ENCODE peak calls at places on chromosomes 12 and 14, in five cellular contexts. H is H1, V is HepG2, E is K562, J is GM12878. N is an unnamed sample.

GRCh38 chr12:109717390-109718357 is 4.0 kb downstream of the FAM222A start:
- DNase-seq in H (no peak), V (peak), E (no peak), J (no peak), N (no peak)

GRCh38 chr12:120276734-120277133 is 11.2 kb upstream of the PXN start:
- DNase-seq in H (no peak), V (peak), E (no peak), J (no peak), N (no peak)

GRCh38 chr12:39329015-39329414 is 113.9 kb downstream of the KIF21A start:
- DNase-seq in H (no peak), V (no peak), E (no peak), J (no peak), N (no peak)

GRCh38 chr12:109988903-109989302 is 7.3 kb downstream of the GIT2 start:
- DNase-seq in H (no peak), V (no peak), E (no peak), J (no peak), N (no peak)

GRCh38 chr12:90407841-90408240 is 547.1 kb downstream of the CCER1 start:
- DNase-seq in H (no peak), V (no peak), E (no peak), J (no peak), N (peak)

GRCh38 chr12:122308811-122309210 is 42.5 kb upstream of the VPS33A start:
- DNase-seq in H (no peak), V (no peak), E (no peak), J (no peak), N (no peak)

GRCh38 chr14:55028476-55028875 is 1.4 kb downstream of the SOCS4 start:
- DNase-seq in H (no peak), V (no peak), E (no peak), J (no peak), N (no peak)

GRCh38 chr12:106000376-106001104 is 138.2 kb downstream of the NUAK1 start:
- DNase-seq in H (no peak), V (no peak), E (no peak), J (no peak), N (no peak)

GRCh38 chr14:93938766-93939303 is 11.7 kb downstream of the FAM181A start:
- DNase-seq in H (no peak), V (no peak), E (no peak), J (no peak), N (no peak)

GRCh38 chr12:18431776-18432175 is 170.5 kb downstream of the PIK3C2G start:
- DNase-seq in H (no peak), V (no peak), E (no peak), J (no peak), N (no peak)

GRCh38 chr14:26707234-26707633 is 109.4 kb upstream of the NOVA1 start:
- DNase-seq in H (no peak), V (no peak), E (no peak), J (no peak), N (no peak)

GRCh38 chr12:54301428-54302045 is 722 bp upstream of the NFE2 start:
- DNase-seq in H (no peak), V (peak), E (peak), J (no peak), N (no peak)

GRCh38 chr14:64198021-64198420 is 96.2 kb downstream of the ESR2 start:
- DNase-seq in H (no peak), V (no peak), E (no peak), J (no peak), N (no peak)

GRCh38 chr12:110811972-110812371 is 34.8 kb upstream of the CCDC63 start:
- DNase-seq in H (no peak), V (no peak), E (no peak), J (no peak), N (no peak)

GRCh38 chr12:121579190-121579791 is 1.5 kb downstream of the KDM2B start:
- DNase-seq in H (no peak), V (no peak), E (peak), J (no peak), N (no peak)

GRCh38 chr12:40693503-40693863 is 1.2 kb downstream of the CNTN1 start:
- DNase-seq in H (no peak), V (no peak), E (no peak), J (no peak), N (peak)

GRCh38 chr12:51591020-51591901 is at the start of gene SCN8A:
- DNase-seq in H (no peak), V (no peak), E (peak), J (no peak), N (peak)

GRCh38 chr14:52111583-52111982 is 42.7 kb upstream of the NID2 start:
- DNase-seq in H (no peak), V (no peak), E (no peak), J (no peak), N (peak)

GRCh38 chr14:69910871-69911270 is 31.7 kb downstream of the SMOC1 start:
- DNase-seq in H (no peak), V (no peak), E (no peak), J (no peak), N (no peak)

GRCh38 chr12:42728770-42729531 is 139.4 kb upstream of the PRICKLE1 start:
- DNase-seq in H (no peak), V (no peak), E (no peak), J (no peak), N (no peak)

GRCh38 chr12:26727482-26728204 is 105.4 kb downstream of the ITPR2 start:
- DNase-seq in H (no peak), V (no peak), E (no peak), J (no peak), N (no peak)

GRCh38 chr14:38079268-38079667 is 128.4 kb upstream of the SSTR1 start:
- DNase-seq in H (no peak), V (no peak), E (no peak), J (peak), N (no peak)

GRCh38 chr12:45268672-45269406 is 52.9 kb downstream of the ANO6 start:
- DNase-seq in H (no peak), V (peak), E (peak), J (no peak), N (peak)

GRCh38 chr12:28415755-28416154 is 225.5 kb downstream of the CCDC91 start:
- DNase-seq in H (no peak), V (no peak), E (peak), J (no peak), N (no peak)
- TF ChIP-seq SRF in H (no peak), V (no peak), E (no peak), J (no peak), N (no peak)

GRCh38 chr14:100874411-100875091 is 29.0 kb downstream of the RTL1 start:
- DNase-seq in H (no peak), V (no peak), E (no peak), J (no peak), N (no peak)
- TF ChIP-seq JUND in H (no peak), V (no peak), E (no peak), J (no peak), N (no peak)

GRCh38 chr12:47097276-47097896 is 17.6 kb upstream of the AMIGO2 start:
- DNase-seq in H (no peak), V (no peak), E (no peak), J (no peak), N (no peak)
- TF ChIP-seq SRF in H (no peak), V (no peak), E (no peak), J (no peak), N (no peak)

DNA sequence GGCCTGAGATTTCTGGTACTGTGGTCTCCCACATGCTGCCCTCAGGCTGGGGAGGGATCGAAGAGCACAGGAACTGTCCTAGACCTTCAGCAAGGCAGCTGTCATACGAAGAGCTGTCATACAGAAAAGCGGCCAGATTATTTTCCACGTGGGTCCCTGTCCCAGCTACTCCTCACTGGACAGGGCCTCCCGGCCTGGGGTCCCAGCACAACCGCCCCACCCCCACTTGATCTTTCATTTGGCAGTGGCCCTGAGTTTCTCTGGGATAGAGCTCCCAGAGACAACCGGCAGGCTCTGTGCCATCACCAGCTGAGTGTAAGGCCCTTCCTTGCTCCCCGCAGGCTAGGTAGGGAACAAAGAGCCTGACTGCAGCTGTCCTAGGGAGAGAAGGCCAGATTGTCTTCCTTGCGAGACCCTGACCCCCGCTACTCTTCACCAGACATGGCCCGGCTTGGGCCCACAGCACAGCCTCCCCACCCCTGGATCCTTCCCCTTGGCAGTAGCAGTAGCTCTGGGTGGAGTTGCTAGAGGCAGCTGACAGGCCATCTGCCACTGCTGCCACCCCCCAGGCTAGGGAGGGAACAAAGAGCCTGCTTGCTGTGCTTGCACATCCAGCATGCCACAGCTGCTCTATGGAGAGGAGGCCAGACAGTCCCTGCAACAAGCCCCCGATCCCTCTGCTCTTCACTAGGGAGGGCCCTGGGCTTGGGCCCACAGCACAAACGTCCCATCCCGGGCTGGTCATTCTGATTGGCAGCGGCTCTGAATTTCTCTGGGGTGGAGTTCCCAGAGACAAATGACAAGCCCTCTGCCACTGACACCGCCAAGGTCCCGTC is 3.1 kb upstream of the OR4N2 start:
- DNase-seq in H (no peak), V (no peak), E (no peak), J (no peak), N (no peak)
- TF ChIP-seq JUND in H (no peak), V (no peak), E (no peak), J (no peak), N (no peak)

GRCh38 chr12:24596768-24597388 is 352.0 kb downstream of the BCAT1 start:
- DNase-seq in H (no peak), V (peak), E (peak), J (no peak), N (no peak)

GRCh38 chr12:24591079-24591626 is 357.7 kb downstream of the BCAT1 start:
- DNase-seq in H (no peak), V (no peak), E (no peak), J (no peak), N (no peak)

GRCh38 chr12:24586293-24586692 is 362.6 kb downstream of the BCAT1 start:
- DNase-seq in H (no peak), V (no peak), E (peak), J (no peak), N (no peak)

GRCh38 chr12:24595652-24596235 is 353.2 kb downstream of the BCAT1 start:
- DNase-seq in H (no peak), V (peak), E (peak), J (no peak), N (no peak)

GRCh38 chr12:24592048-24592447 is 356.9 kb downstream of the BCAT1 start:
- DNase-seq in H (no peak), V (no peak), E (no peak), J (no peak), N (no peak)
- TF ChIP-seq SRF in H (no peak), V (no peak), E (no peak), J (no peak), N (no peak)

GRCh38 chr12:107493646-107494045 is 192.0 kb upstream of the PWP1 start:
- DNase-seq in H (no peak), V (no peak), E (no peak), J (no peak), N (no peak)
- TF ChIP-seq JUND in H (no peak), V (no peak), E (no peak), J (no peak), N (no peak)

GRCh38 chr12:117000316-117000715 is 89.6 kb downstream of the FBXW8 start:
- DNase-seq in H (no peak), V (no peak), E (no peak), J (no peak), N (no peak)
- TF ChIP-seq SRF in H (no peak), V (no peak), E (no peak), J (no peak), N (no peak)

DNA sequence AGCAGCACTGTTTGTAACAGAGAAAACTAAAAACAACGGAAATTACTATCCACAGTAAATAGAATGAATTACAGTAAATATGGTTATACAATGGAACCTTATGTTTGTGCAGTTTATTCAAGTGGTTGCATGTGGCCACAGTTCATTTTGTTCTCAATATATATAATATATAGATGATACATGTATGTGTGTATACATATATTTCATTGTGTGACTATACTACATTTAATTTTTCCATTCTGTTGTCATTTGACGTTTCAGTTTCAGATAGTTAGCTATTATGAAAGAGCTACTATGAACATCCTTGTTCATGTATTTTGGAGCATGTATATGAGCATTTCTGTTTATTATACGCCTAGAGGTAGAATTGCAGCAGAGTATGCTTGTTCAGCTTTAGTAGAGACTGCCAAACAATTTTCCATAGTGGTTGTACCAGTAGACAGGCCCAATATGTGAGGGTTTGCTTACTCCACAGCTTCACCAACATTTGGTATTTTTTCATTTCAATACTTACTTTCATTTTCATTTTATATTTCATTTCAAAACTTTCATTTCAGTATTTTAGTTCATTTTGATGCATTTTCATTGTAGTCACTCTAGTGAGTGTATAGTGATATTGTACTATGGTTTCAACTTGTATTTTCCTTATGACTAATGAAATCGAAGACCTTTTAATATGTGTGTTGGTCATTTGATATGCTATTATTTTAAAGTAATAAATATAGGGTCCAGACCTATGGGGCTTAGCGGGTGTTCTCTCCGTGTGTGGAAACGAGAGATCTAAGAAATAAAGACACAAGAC is 141.5 kb upstream of the FGD4 start:
- DNase-seq in H (no peak), V (no peak), E (no peak), J (no peak), N (no peak)
- TF ChIP-seq JUND in H (no peak), V (no peak), E (no peak), J (no peak), N (no peak)